ENCODE peak calls at places on chromosomes 5 and 9, in five cellular contexts. P is endothelial cell of umbilical vein, Y is stomach, Q is adrenal gland, T is lower leg skin. Z is an unnamed sample.

GRCh38 chr5:110096419-110096818 is 406.7 kb downstream of the MAN2A1 start:
- DNase-seq in P (no peak), Y (no peak), T (no peak), Q (no peak), Z (no peak)

GRCh38 chr5:14036947-14037346 is 92.5 kb upstream of the DNAH5 start:
- DNase-seq in P (peak), Y (no peak), T (no peak), Q (no peak), Z (no peak)

GRCh38 chr5:128349044-128349629 is 188.9 kb downstream of the FBN2 start:
- DNase-seq in Y (peak), T (no peak), P (no peak), Q (no peak), Z (no peak)

GRCh38 chr9:5450360-5451051 is at the start of gene CD274:
- DNase-seq in Q (peak), P (peak), T (peak), Y (peak), Z (peak)

GRCh38 chr5:98796197-98796972 is 22.9 kb downstream of the RGMB start:
- DNase-seq in Q (peak), P (peak), Y (no peak), T (no peak), Z (no peak)

GRCh38 chr9:88922091-88922490 is 69.2 kb upstream of the S1PR3 start:
- DNase-seq in Q (no peak), T (no peak), Y (no peak), P (no peak), Z (no peak)

GRCh38 chr5:143543358-143544255 is 140.1 kb upstream of the NR3C1 start:
- DNase-seq in Y (no peak), T (no peak), Q (no peak), P (no peak), Z (no peak)

GRCh38 chr5:96972599-96973334 is 36.9 kb downstream of the LNPEP start:
- DNase-seq in P (no peak), T (no peak), Y (no peak), Q (no peak), Z (no peak)

GRCh38 chr5:1706428-1706827 is 93.2 kb downstream of the MRPL36 start:
- DNase-seq in P (no peak), Q (no peak), Y (no peak), T (peak), Z (no peak)

GRCh38 chr5:176737001-176737745 is 73.2 kb upstream of the UNC5A start:
- DNase-seq in P (no peak), T (peak), Y (peak), Q (peak), Z (no peak)

GRCh38 chr5:138542120-138542955 is 698 bp downstream of the ETF1 start:
- DNase-seq in T (no peak), Q (no peak), P (peak), Y (peak), Z (no peak)

DNA sequence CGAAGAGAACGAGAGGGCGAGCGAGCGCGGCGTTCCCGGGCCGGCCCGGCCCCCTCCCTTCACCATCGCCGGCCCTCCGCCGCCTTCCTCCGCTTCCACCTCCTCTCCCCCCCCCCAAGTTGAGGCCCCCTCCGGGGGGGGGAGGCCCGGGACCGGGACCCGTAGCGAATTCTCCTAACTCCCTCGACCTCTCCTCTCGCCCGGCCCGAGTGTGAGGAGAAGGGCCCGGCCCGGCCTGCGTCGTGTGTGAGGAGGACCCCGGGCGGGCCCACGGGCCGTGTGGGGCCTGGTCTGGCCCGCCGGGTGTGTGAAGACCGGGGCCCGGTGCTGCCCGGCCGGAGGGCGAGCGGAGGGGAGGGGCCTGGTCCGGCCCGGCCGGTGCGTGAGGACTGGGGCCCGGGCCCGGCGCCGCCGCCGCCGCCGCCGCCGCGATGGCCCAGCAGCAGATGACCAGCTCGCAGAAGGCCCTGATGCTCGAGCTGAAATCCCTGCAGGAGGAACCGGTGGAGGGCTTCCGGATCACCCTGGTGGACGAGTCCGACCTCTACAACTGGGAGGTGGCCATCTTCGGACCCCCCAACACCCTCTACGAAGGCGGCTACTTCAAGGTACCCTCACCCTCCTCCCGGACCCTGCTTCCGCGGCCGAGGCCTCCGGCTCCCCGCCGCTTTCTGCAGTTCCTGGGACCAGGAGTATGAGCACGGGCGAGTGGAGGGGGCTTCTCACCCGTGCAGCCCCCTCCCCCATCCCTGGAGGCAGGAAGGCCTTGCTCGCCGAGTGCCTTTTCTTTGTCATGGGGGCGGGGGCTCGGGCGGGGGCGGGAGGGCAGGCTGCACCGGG is 587 bp downstream of the UBE2R2 start:
- DNase-seq in T (peak), P (peak), Q (peak), Y (peak), Z (peak)
- TF ChIP-seq POLR2A in T (no peak), P (peak), Q (no peak), Y (no peak), Z (no peak)

GRCh38 chr9:129981180-129981907 is 61.6 kb downstream of the FNBP1 start:
- DNase-seq in P (peak), Y (no peak), T (no peak), Q (no peak), Z (no peak)
- TF ChIP-seq POLR2A in P (no peak), Y (no peak), T (no peak), Q (no peak), Z (no peak)

GRCh38 chr5:142356318-142356715 is 31.5 kb upstream of the SPRY4 start:
- DNase-seq in Y (no peak), P (no peak), T (no peak), Q (no peak), Z (no peak)

GRCh38 chr5:142357469-142358090 is 32.8 kb upstream of the SPRY4 start:
- DNase-seq in T (no peak), Y (no peak), P (peak), Q (no peak), Z (no peak)

GRCh38 chr5:142358121-142358520 is 33.3 kb upstream of the SPRY4 start:
- DNase-seq in Q (no peak), P (no peak), T (no peak), Y (no peak), Z (no peak)

GRCh38 chr5:142358648-142359047 is 33.8 kb upstream of the SPRY4 start:
- DNase-seq in Q (no peak), T (no peak), Y (no peak), P (no peak), Z (no peak)

GRCh38 chr5:142356716-142357468 is 32.1 kb upstream of the SPRY4 start:
- DNase-seq in Q (peak), P (peak), Y (peak), T (peak), Z (peak)
- TF ChIP-seq POLR2A in Q (peak), P (peak), Y (no peak), T (no peak), Z (peak)

GRCh38 chr5:141849371-141850182 is 28.6 kb downstream of the PCDH1 start:
- DNase-seq in T (peak), Y (peak), P (peak), Q (peak), Z (peak)
- TF ChIP-seq POLR2A in T (peak), Y (peak), P (peak), Q (peak), Z (peak)

Z was measured in H54.